ENCODE peak calls at places on chromosome 5, in seven cellular contexts. One of them, this sample, is unnamed.

GRCh38 chr5:60943624-60944023 is 1.2 kb downstream of the ERCC8 start:
- DNase-seq in activated B cell treated with CpG ODN at 0.5 μM for 24 hours: no peak
- DNase-seq in small intestine: no peak
- DNase-seq in keratinocyte: no peak
- DNase-seq in stimulated activated CD4-positive, alpha-beta T cell treated with anti-CD3 and anti-CD28 coated beads, Interleukin-2, amount 100 ng/mL, for 48 hours: no peak
- DNase-seq in fibroblast of the aortic adventitia: no peak
- DNase-seq in DMS153: no peak
- DNase-seq in this sample: no peak

GRCh38 chr5:150358261-150359095 is 981 bp downstream of the TCOF1 start:
- DNase-seq in stimulated activated CD4-positive, alpha-beta T cell treated with anti-CD3 and anti-CD28 coated beads, Interleukin-2, amount 100 ng/mL, for 48 hours: no peak
- DNase-seq in activated B cell treated with CpG ODN at 0.5 μM for 24 hours: no peak
- DNase-seq in fibroblast of the aortic adventitia: peak; percentile 20
- DNase-seq in DMS153: no peak
- DNase-seq in keratinocyte: no peak
- DNase-seq in small intestine: no peak
- DNase-seq in this sample: no peak

GRCh38 chr5:136098171-136098570 is 34.5 kb upstream of the SMAD5 start:
- DNase-seq in keratinocyte: no peak
- DNase-seq in activated B cell treated with CpG ODN at 0.5 μM for 24 hours: no peak
- DNase-seq in small intestine: no peak
- DNase-seq in fibroblast of the aortic adventitia: no peak
- DNase-seq in DMS153: no peak
- DNase-seq in stimulated activated CD4-positive, alpha-beta T cell treated with anti-CD3 and anti-CD28 coated beads, Interleukin-2, amount 100 ng/mL, for 48 hours: no peak
- DNase-seq in this sample: no peak

GRCh38 chr5:113233606-113234005 is 201.2 kb downstream of the TSSK1B start:
- DNase-seq in DMS153: no peak
- DNase-seq in activated B cell treated with CpG ODN at 0.5 μM for 24 hours: no peak
- DNase-seq in fibroblast of the aortic adventitia: no peak
- DNase-seq in stimulated activated CD4-positive, alpha-beta T cell treated with anti-CD3 and anti-CD28 coated beads, Interleukin-2, amount 100 ng/mL, for 48 hours: no peak
- DNase-seq in keratinocyte: no peak
- DNase-seq in small intestine: no peak
- DNase-seq in this sample: no peak

GRCh38 chr5:172973931-172974330 is 9.6 kb upstream of the ATP6V0E1 start:
- DNase-seq in activated B cell treated with CpG ODN at 0.5 μM for 24 hours: no peak
- DNase-seq in DMS153: no peak
- DNase-seq in fibroblast of the aortic adventitia: no peak
- DNase-seq in stimulated activated CD4-positive, alpha-beta T cell treated with anti-CD3 and anti-CD28 coated beads, Interleukin-2, amount 100 ng/mL, for 48 hours: no peak
- DNase-seq in small intestine: no peak
- DNase-seq in keratinocyte: no peak
- DNase-seq in this sample: no peak

GRCh38 chr5:95846554-95847260 is 24.2 kb upstream of the GLRX start:
- DNase-seq in stimulated activated CD4-positive, alpha-beta T cell treated with anti-CD3 and anti-CD28 coated beads, Interleukin-2, amount 100 ng/mL, for 48 hours: peak; percentile 61
- DNase-seq in activated B cell treated with CpG ODN at 0.5 μM for 24 hours: peak; percentile 45
- DNase-seq in small intestine: peak; percentile 77
- DNase-seq in DMS153: peak; percentile 6
- DNase-seq in fibroblast of the aortic adventitia: peak; percentile 89
- DNase-seq in keratinocyte: peak; percentile 60
- DNase-seq in this sample: peak; percentile 32

GRCh38 chr5:179319741-179320281 is 25.4 kb downstream of the ADAMTS2 start:
- DNase-seq in DMS153: no peak
- DNase-seq in keratinocyte: no peak
- DNase-seq in fibroblast of the aortic adventitia: peak; percentile 52
- DNase-seq in small intestine: no peak
- DNase-seq in stimulated activated CD4-positive, alpha-beta T cell treated with anti-CD3 and anti-CD28 coated beads, Interleukin-2, amount 100 ng/mL, for 48 hours: no peak
- DNase-seq in activated B cell treated with CpG ODN at 0.5 μM for 24 hours: no peak
- DNase-seq in this sample: no peak

GRCh38 chr5:172617817-172618216 is 23.2 kb upstream of the NEURL1B start:
- DNase-seq in stimulated activated CD4-positive, alpha-beta T cell treated with anti-CD3 and anti-CD28 coated beads, Interleukin-2, amount 100 ng/mL, for 48 hours: no peak
- DNase-seq in keratinocyte: no peak
- DNase-seq in DMS153: no peak
- DNase-seq in activated B cell treated with CpG ODN at 0.5 μM for 24 hours: no peak
- DNase-seq in small intestine: no peak
- DNase-seq in fibroblast of the aortic adventitia: no peak
- DNase-seq in this sample: no peak

GRCh38 chr5:1793966-1794895 is 5.4 kb downstream of the MRPL36 start:
- DNase-seq in activated B cell treated with CpG ODN at 0.5 μM for 24 hours: no peak
- DNase-seq in stimulated activated CD4-positive, alpha-beta T cell treated with anti-CD3 and anti-CD28 coated beads, Interleukin-2, amount 100 ng/mL, for 48 hours: no peak
- DNase-seq in keratinocyte: no peak
- DNase-seq in DMS153: no peak
- DNase-seq in small intestine: peak; percentile 76
- DNase-seq in fibroblast of the aortic adventitia: peak; percentile 68
- DNase-seq in this sample: no peak

GRCh38 chr5:33690736-33691135 is 201.1 kb downstream of the ADAMTS12 start:
- DNase-seq in activated B cell treated with CpG ODN at 0.5 μM for 24 hours: no peak
- DNase-seq in DMS153: no peak
- DNase-seq in keratinocyte: no peak
- DNase-seq in small intestine: no peak
- DNase-seq in fibroblast of the aortic adventitia: peak; percentile 89
- DNase-seq in stimulated activated CD4-positive, alpha-beta T cell treated with anti-CD3 and anti-CD28 coated beads, Interleukin-2, amount 100 ng/mL, for 48 hours: no peak
- DNase-seq in this sample: no peak

GRCh38 chr5:139658928-139659667 is 10.9 kb downstream of the CXXC5 start:
- DNase-seq in fibroblast of the aortic adventitia: peak; percentile 73
- DNase-seq in keratinocyte: no peak
- DNase-seq in stimulated activated CD4-positive, alpha-beta T cell treated with anti-CD3 and anti-CD28 coated beads, Interleukin-2, amount 100 ng/mL, for 48 hours: no peak
- DNase-seq in activated B cell treated with CpG ODN at 0.5 μM for 24 hours: no peak
- DNase-seq in DMS153: no peak
- DNase-seq in small intestine: no peak
- DNase-seq in this sample: peak; percentile 59

This sample was measured in left ventricle myocardium inferior.